ENCODE peak calls at places on chromosomes 6 and 20, in five cellular contexts. R, C, U, B and G are unnamed samples.

GRCh38 chr6:42315991-42316378 is 98.3 kb upstream of the MRPS10 start:
- DNase-seq in R (peak), C (peak), U (no peak), B (no peak), G (no peak)

GRCh38 chr20:31788578-31788977 is 30.6 kb upstream of the MYLK2 start:
- DNase-seq in R (no peak), C (no peak), U (no peak), B (no peak), G (no peak)

GRCh38 chr6:163443985-163444553 is 29.6 kb downstream of the QKI start:
- DNase-seq in R (no peak), C (no peak), U (no peak), B (no peak), G (no peak)

GRCh38 chr20:16459019-16459700 is 114.1 kb downstream of the KIF16B start:
- DNase-seq in R (no peak), C (peak), U (no peak), B (no peak), G (no peak)

GRCh38 chr20:31948008-31948407 is 3.8 kb downstream of the PDRG1 start:
- DNase-seq in R (no peak), C (no peak), U (no peak), B (no peak), G (no peak)

GRCh38 chr20:44467289-44467883 is 8.3 kb upstream of the TTPAL start:
- DNase-seq in R (no peak), C (no peak), U (no peak), B (no peak), G (no peak)

GRCh38 chr20:32965581-32966373 is 38.5 kb downstream of the SUN5 start:
- DNase-seq in R (peak), C (no peak), U (no peak), B (peak), G (no peak)

GRCh38 chr20:45383131-45383530 is 5.0 kb upstream of the TP53TG5 start:
- DNase-seq in R (no peak), C (no peak), U (no peak), B (no peak), G (no peak)

GRCh38 chr6:158488065-158488464 is 71.8 kb upstream of the TMEM181 start:
- DNase-seq in R (no peak), C (no peak), U (no peak), B (no peak), G (no peak)

GRCh38 chr6:63573899-63574553 is 1.7 kb downstream of the LOC128125822 start:
- DNase-seq in R (peak), C (no peak), U (peak), B (peak), G (no peak)

GRCh38 chr6:131696956-131697355 is 4.2 kb downstream of the OR2A4 start:
- DNase-seq in R (no peak), C (no peak), U (no peak), B (no peak), G (no peak)

GRCh38 chr6:1686117-1687098 is 76.7 kb downstream of the FOXC1 start:
- DNase-seq in R (no peak), C (peak), U (no peak), B (no peak), G (no peak)

GRCh38 chr6:26125015-26125690 is 37.9 kb downstream of the HFE start:
- DNase-seq in R (no peak), C (no peak), U (no peak), B (no peak), G (no peak)

GRCh38 chr6:101716387-101716786 is 322.9 kb downstream of the GRIK2 start:
- DNase-seq in R (no peak), C (no peak), U (no peak), B (no peak), G (no peak)

GRCh38 chr6:33147807-33148666 is 44.2 kb downstream of the COL11A2 start:
- DNase-seq in R (peak), C (no peak), U (no peak), B (no peak), G (no peak)

GRCh38 chr6:82270791-82271392 is 23.3 kb upstream of the IBTK start:
- DNase-seq in R (peak), C (no peak), U (no peak), B (no peak), G (no peak)

GRCh38 chr6:100202417-100203194 is 208.6 kb upstream of the MCHR2 start:
- DNase-seq in R (no peak), C (no peak), U (no peak), B (no peak), G (no peak)

GRCh38 chr20:23251779-23252178 is 98.8 kb upstream of the NXT1 start:
- DNase-seq in R (no peak), C (no peak), U (no peak), B (no peak), G (no peak)

GRCh38 chr6:93424303-93425064 is 5.1 kb upstream of the EPHA7 start:
- DNase-seq in R (no peak), C (no peak), U (no peak), B (no peak), G (no peak)

GRCh38 chr6:3138341-3138740 is 19.0 kb downstream of the TUBB2A start:
- DNase-seq in R (no peak), C (no peak), U (no peak), B (no peak), G (no peak)

GRCh38 chr20:31594558-31595379 is 10.3 kb upstream of the ID1 start:
- DNase-seq in R (no peak), C (no peak), U (peak), B (no peak), G (no peak)

DNA sequence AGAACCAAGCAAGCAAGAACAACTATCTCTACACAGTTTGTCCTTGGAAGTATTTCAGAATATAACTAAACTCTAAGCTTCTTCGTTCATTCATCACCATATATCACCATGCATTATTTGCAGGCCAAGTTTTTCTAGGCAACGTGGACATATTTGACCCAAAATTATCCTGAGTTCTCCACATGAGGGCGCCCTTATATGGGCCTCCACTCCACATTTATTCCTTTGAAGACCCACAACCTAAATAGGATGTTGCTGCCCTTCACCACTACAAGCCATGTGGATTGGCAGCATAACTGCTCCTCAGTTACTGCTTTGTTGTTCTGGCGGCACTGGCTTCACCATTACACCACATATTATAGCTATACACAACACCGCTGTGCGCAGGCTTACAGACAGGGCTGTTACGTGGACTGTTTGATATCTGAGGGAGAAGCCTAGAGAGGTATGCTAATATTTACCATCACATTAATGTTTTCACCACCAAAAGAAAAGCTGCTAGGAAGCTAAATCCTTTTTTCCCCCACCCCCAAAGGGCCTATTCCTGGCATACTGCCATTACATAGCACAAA is 411.8 kb downstream of the C6orf118 start:
- DNase-seq in R (no peak), C (no peak), U (no peak), B (no peak), G (no peak)
- TF ChIP-seq CTCF in R (no peak), C (no peak), U (peak), B (peak), G (no peak)

GRCh38 chr20:63775096-63775978 is 35.8 kb downstream of the SLC2A4RG start:
- DNase-seq in R (no peak), C (no peak), U (peak), B (peak), G (peak)
- TF ChIP-seq CTCF in R (no peak), C (peak), U (peak), B (peak), G (peak)

DNA sequence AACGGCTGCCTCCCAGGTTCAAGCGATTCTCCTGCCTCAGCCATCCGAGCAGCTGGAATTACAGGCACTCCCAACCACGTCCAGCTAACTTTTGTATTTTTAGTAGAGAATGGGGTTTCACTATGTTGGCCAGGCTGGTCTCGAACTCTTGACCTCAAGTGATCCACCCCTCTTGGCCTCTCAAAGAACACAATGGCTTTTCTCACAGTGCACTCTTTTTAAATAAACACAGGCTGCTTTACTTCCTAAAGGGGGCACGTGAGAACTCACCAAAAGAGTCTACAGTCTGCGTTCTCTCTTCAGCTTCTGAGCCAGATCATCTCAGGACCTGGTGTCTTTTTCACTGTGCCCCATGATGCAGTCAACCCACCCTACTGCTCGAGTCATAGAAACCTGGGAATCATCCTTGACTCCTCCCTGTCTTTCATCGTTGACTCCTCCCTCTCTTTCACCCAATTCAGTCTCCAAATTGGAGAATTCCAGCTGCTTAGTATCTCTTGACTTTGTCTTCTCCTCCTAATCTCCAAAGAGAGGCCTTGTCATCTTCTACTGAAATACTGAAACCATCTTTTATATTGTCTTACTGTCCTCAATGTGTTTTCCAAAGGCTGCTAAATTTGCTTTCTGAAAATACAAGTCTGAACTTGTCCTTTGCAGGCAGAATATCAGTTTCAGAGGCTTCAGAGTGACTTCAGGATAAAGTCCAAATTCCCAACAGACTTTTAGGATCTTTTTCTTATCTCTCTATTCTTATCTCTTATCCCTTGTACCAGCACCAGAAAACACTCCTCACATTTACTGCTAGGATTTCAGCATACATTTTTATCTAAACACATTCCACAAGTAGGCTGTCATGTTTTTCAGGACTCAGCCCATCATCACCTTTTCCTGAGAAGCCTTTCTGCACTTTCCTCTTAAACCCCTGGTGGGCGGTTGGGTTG is 323.4 kb downstream of the SYNE1 start:
- DNase-seq in R (no peak), C (no peak), U (no peak), B (no peak), G (no peak)
- TF ChIP-seq CTCF in R (no peak), C (no peak), U (no peak), B (no peak), G (no peak)

DNA sequence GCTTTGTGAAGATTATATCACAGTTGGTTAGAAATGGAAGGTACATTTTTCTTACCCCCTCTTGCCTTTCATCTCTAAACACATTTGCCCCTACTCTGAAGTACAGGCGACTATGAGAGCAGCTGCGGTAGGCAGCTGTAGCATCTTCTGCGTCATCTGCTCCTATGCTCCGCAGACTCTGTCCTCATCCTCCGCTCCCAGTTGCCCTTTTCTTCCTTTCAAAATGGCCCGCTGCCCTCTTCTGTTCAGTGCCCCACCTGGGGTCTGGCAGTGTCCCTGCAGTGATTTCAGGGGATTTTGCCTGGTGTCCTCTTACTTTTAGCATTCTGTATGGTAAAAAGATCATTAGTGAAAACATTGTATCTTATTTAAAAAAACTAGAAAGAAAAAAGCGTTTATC is 47.8 kb upstream of the REV3L start:
- DNase-seq in R (no peak), C (no peak), U (no peak), B (no peak), G (no peak)
- TF ChIP-seq CTCF in R (no peak), C (no peak), U (no peak), B (no peak), G (no peak)

GRCh38 chr6:24935753-24936152 is at the start of gene RIPOR2:
- DNase-seq in R (no peak), C (no peak), U (no peak), B (peak), G (no peak)
- TF ChIP-seq CTCF in R (no peak), C (no peak), U (no peak), B (no peak), G (no peak)

GRCh38 chr6:12654107-12654506 is 62.5 kb upstream of the PHACTR1 start:
- DNase-seq in R (no peak), C (no peak), U (no peak), B (no peak), G (no peak)
- TF ChIP-seq CTCF in R (no peak), C (no peak), U (no peak), B (no peak), G (no peak)

GRCh38 chr6:116060572-116061283 is at the start of gene FRK:
- DNase-seq in R (no peak), C (no peak), U (peak), B (no peak), G (no peak)
- TF ChIP-seq CTCF in R (no peak), C (peak), U (peak), B (peak), G (peak)

GRCh38 chr6:107658920-107659879 is 164.9 kb downstream of the SCML4 start:
- DNase-seq in R (no peak), C (no peak), U (no peak), B (no peak), G (no peak)
- TF ChIP-seq CTCF in R (no peak), C (no peak), U (no peak), B (no peak), G (no peak)